ENCODE peak calls at places on chromosomes 3 and 15, in seven cellular contexts. One of them, this sample, is unnamed.

GRCh38 chr3:140223631-140224030 is 288.6 kb downstream of the CLSTN2 start:
- DNase-seq in right cardiac atrium: no peak
- DNase-seq in NCI-H187: no peak
- DNase-seq in astrocyte of the hippocampus: peak
- DNase-seq in NCI-H69: peak
- DNase-seq in left cardiac atrium: no peak
- DNase-seq in EH: no peak
- DNase-seq in this sample: no peak

GRCh38 chr3:42043116-42043796 is 47.9 kb upstream of the TRAK1 start:
- DNase-seq in right cardiac atrium: peak
- DNase-seq in NCI-H187: no peak
- DNase-seq in astrocyte of the hippocampus: peak
- DNase-seq in NCI-H69: peak
- DNase-seq in left cardiac atrium: peak
- DNase-seq in EH: peak
- DNase-seq in this sample: no peak

GRCh38 chr3:149273096-149273751 is 51.6 kb upstream of the CP start:
- DNase-seq in right cardiac atrium: no peak
- DNase-seq in NCI-H187: peak
- DNase-seq in astrocyte of the hippocampus: peak
- DNase-seq in NCI-H69: peak
- DNase-seq in left cardiac atrium: no peak
- DNase-seq in EH: peak
- DNase-seq in this sample: peak

GRCh38 chr15:43510230-43511011 is 7.0 kb upstream of the MAP1A start:
- DNase-seq in right cardiac atrium: peak
- DNase-seq in NCI-H187: peak
- DNase-seq in astrocyte of the hippocampus: peak
- DNase-seq in NCI-H69: peak
- DNase-seq in left cardiac atrium: peak
- DNase-seq in EH: peak
- DNase-seq in this sample: peak

GRCh38 chr15:31215490-31216209 is 111.0 kb upstream of the KLF13 start:
- DNase-seq in right cardiac atrium: peak
- DNase-seq in NCI-H187: peak
- DNase-seq in astrocyte of the hippocampus: peak
- DNase-seq in NCI-H69: peak
- DNase-seq in left cardiac atrium: peak
- DNase-seq in EH: peak
- DNase-seq in this sample: peak

GRCh38 chr3:20668411-20668810 is 482.4 kb upstream of the SGO1 start:
- DNase-seq in right cardiac atrium: no peak
- DNase-seq in NCI-H187: no peak
- DNase-seq in astrocyte of the hippocampus: no peak
- DNase-seq in NCI-H69: peak
- DNase-seq in left cardiac atrium: no peak
- DNase-seq in EH: peak
- DNase-seq in this sample: peak

GRCh38 chr15:56732881-56733130 is 503 bp downstream of the ZNF280D start:
- DNase-seq in right cardiac atrium: no peak
- DNase-seq in NCI-H187: no peak
- DNase-seq in astrocyte of the hippocampus: no peak
- DNase-seq in NCI-H69: no peak
- DNase-seq in left cardiac atrium: no peak
- DNase-seq in EH: no peak
- DNase-seq in this sample: no peak

GRCh38 chr3:73136941-73137340 is 75.5 kb downstream of the EBLN2 start:
- DNase-seq in right cardiac atrium: no peak
- DNase-seq in NCI-H187: no peak
- DNase-seq in astrocyte of the hippocampus: no peak
- DNase-seq in NCI-H69: peak
- DNase-seq in left cardiac atrium: no peak
- DNase-seq in EH: no peak
- DNase-seq in this sample: no peak

GRCh38 chr15:88627463-88627862 is 6.3 kb downstream of the AEN start:
- DNase-seq in right cardiac atrium: no peak
- DNase-seq in NCI-H187: no peak
- DNase-seq in astrocyte of the hippocampus: no peak
- DNase-seq in NCI-H69: peak
- DNase-seq in left cardiac atrium: no peak
- DNase-seq in EH: no peak
- DNase-seq in this sample: no peak

GRCh38 chr15:52095597-52096262 is 16.8 kb downstream of the BCL2L10 start:
- DNase-seq in right cardiac atrium: no peak
- DNase-seq in NCI-H187: no peak
- DNase-seq in astrocyte of the hippocampus: peak
- DNase-seq in NCI-H69: no peak
- DNase-seq in left cardiac atrium: no peak
- DNase-seq in EH: peak
- DNase-seq in this sample: no peak

GRCh38 chr3:13021141-13021933 is 51.9 kb downstream of the IQSEC1 start:
- DNase-seq in right cardiac atrium: peak
- DNase-seq in NCI-H187: no peak
- DNase-seq in astrocyte of the hippocampus: no peak
- DNase-seq in NCI-H69: peak
- DNase-seq in left cardiac atrium: no peak
- DNase-seq in EH: no peak
- DNase-seq in this sample: no peak

GRCh38 chr15:92808611-92809063 is 91.5 kb upstream of the CHD2 start:
- DNase-seq in right cardiac atrium: no peak
- DNase-seq in NCI-H187: peak
- DNase-seq in astrocyte of the hippocampus: peak
- DNase-seq in NCI-H69: peak
- DNase-seq in left cardiac atrium: peak
- DNase-seq in EH: peak
- DNase-seq in this sample: peak